ENCODE peak calls at places on chromosomes 4 and X, in seven cellular contexts. One of them, this sample, is unnamed.

GRCh38 chrX:111823703-111824102 is 52.3 kb upstream of the TRPC5OS start:
- DNase-seq in uterus: no peak
- DNase-seq in caudate nucleus: no peak
- DNase-seq in left ventricle myocardium superior: no peak
- DNase-seq in lower lobe of right lung: no peak
- DNase-seq in amniotic epithelial cell: no peak
- DNase-seq in GM03348: no peak
- DNase-seq in this sample: no peak

GRCh38 chrX:104112326-104112951 is at the start of gene ZCCHC18:
- DNase-seq in uterus: peak
- DNase-seq in caudate nucleus: peak
- DNase-seq in left ventricle myocardium superior: peak
- DNase-seq in lower lobe of right lung: peak
- DNase-seq in amniotic epithelial cell: peak
- DNase-seq in GM03348: peak
- DNase-seq in this sample: no peak

GRCh38 chrX:68883800-68884199 is 55.0 kb downstream of the EFNB1 start:
- DNase-seq in uterus: no peak
- DNase-seq in caudate nucleus: no peak
- DNase-seq in left ventricle myocardium superior: no peak
- DNase-seq in lower lobe of right lung: no peak
- DNase-seq in amniotic epithelial cell: no peak
- DNase-seq in GM03348: no peak
- DNase-seq in this sample: no peak

GRCh38 chr4:10856271-10856670 is 171.7 kb upstream of the CLNK start:
- DNase-seq in uterus: no peak
- DNase-seq in caudate nucleus: no peak
- DNase-seq in left ventricle myocardium superior: no peak
- DNase-seq in lower lobe of right lung: no peak
- DNase-seq in amniotic epithelial cell: peak
- DNase-seq in GM03348: no peak
- DNase-seq in this sample: no peak

GRCh38 chr4:8910822-8911310 is 39.2 kb upstream of the HMX1 start:
- DNase-seq in uterus: no peak
- DNase-seq in caudate nucleus: no peak
- DNase-seq in left ventricle myocardium superior: no peak
- DNase-seq in lower lobe of right lung: no peak
- DNase-seq in amniotic epithelial cell: no peak
- DNase-seq in GM03348: no peak
- DNase-seq in this sample: no peak

GRCh38 chr4:186029731-186030421 is 39.1 kb upstream of the TLR3 start:
- DNase-seq in uterus: peak
- DNase-seq in caudate nucleus: peak
- DNase-seq in left ventricle myocardium superior: peak
- DNase-seq in lower lobe of right lung: peak
- DNase-seq in amniotic epithelial cell: peak
- DNase-seq in GM03348: peak
- DNase-seq in this sample: peak

GRCh38 chr4:173436149-173436579 is 37.2 kb upstream of the SCRG1 start:
- DNase-seq in uterus: no peak
- DNase-seq in caudate nucleus: no peak
- DNase-seq in left ventricle myocardium superior: no peak
- DNase-seq in lower lobe of right lung: no peak
- DNase-seq in amniotic epithelial cell: peak
- DNase-seq in GM03348: peak
- DNase-seq in this sample: no peak

GRCh38 chrX:136954930-136955329 is 74.4 kb upstream of the RBMX start:
- DNase-seq in uterus: no peak
- DNase-seq in caudate nucleus: no peak
- DNase-seq in left ventricle myocardium superior: no peak
- DNase-seq in lower lobe of right lung: no peak
- DNase-seq in amniotic epithelial cell: peak
- DNase-seq in GM03348: peak
- DNase-seq in this sample: no peak

GRCh38 chr4:119667802-119668201 is 39.2 kb upstream of the PDE5A start:
- DNase-seq in uterus: no peak
- DNase-seq in caudate nucleus: no peak
- DNase-seq in left ventricle myocardium superior: no peak
- DNase-seq in lower lobe of right lung: no peak
- DNase-seq in amniotic epithelial cell: no peak
- DNase-seq in GM03348: no peak
- DNase-seq in this sample: no peak

GRCh38 chr4:182818926-182819730 is 98.1 kb downstream of the DCTD start:
- DNase-seq in uterus: no peak
- DNase-seq in caudate nucleus: no peak
- DNase-seq in left ventricle myocardium superior: no peak
- DNase-seq in lower lobe of right lung: no peak
- DNase-seq in amniotic epithelial cell: no peak
- DNase-seq in GM03348: no peak
- DNase-seq in this sample: no peak